ENCODE peak calls at places on chromosomes 11 and 22, in six cellular contexts. One of them, this sample, is unnamed.

GRCh38 chr11:3207530-3208189 is 11.0 kb downstream of the MRGPRG start:
- DNase-seq in mucosa of gallbladder: no peak
- DNase-seq in right cardiac atrium: peak
- DNase-seq in fibroblast of lung: no peak
- DNase-seq in HFFc6: no peak
- DNase-seq in EH: no peak
- DNase-seq in this sample: no peak

GRCh38 chr11:63508009-63508408 is 2.1 kb downstream of the LGALS12 start:
- DNase-seq in mucosa of gallbladder: peak
- DNase-seq in right cardiac atrium: peak
- DNase-seq in fibroblast of lung: no peak
- DNase-seq in HFFc6: peak
- DNase-seq in EH: peak
- DNase-seq in this sample: no peak

GRCh38 chr11:45092901-45093760 is 53.3 kb upstream of the PRDM11 start:
- DNase-seq in mucosa of gallbladder: no peak
- DNase-seq in right cardiac atrium: no peak
- DNase-seq in fibroblast of lung: peak
- DNase-seq in HFFc6: peak
- DNase-seq in EH: peak
- DNase-seq in this sample: peak

GRCh38 chr22:19848298-19849224 is 6.1 kb downstream of the GNB1L start:
- DNase-seq in mucosa of gallbladder: no peak
- DNase-seq in right cardiac atrium: no peak
- DNase-seq in fibroblast of lung: peak
- DNase-seq in HFFc6: peak
- DNase-seq in EH: peak
- DNase-seq in this sample: no peak

GRCh38 chr11:57241311-57241972 is 4.4 kb upstream of the APLNR start:
- DNase-seq in mucosa of gallbladder: no peak
- DNase-seq in right cardiac atrium: no peak
- DNase-seq in fibroblast of lung: no peak
- DNase-seq in HFFc6: no peak
- DNase-seq in EH: no peak
- DNase-seq in this sample: no peak

GRCh38 chr11:46858920-46859531 is 12.9 kb upstream of the CKAP5 start:
- DNase-seq in mucosa of gallbladder: no peak
- DNase-seq in right cardiac atrium: no peak
- DNase-seq in fibroblast of lung: no peak
- DNase-seq in HFFc6: no peak
- DNase-seq in EH: no peak
- DNase-seq in this sample: no peak

GRCh38 chr11:72826191-72826941 is 12.2 kb downstream of the ATG16L2 start:
- DNase-seq in mucosa of gallbladder: no peak
- DNase-seq in right cardiac atrium: no peak
- DNase-seq in fibroblast of lung: no peak
- DNase-seq in HFFc6: no peak
- DNase-seq in EH: no peak
- DNase-seq in this sample: no peak

GRCh38 chr11:88169881-88170280 is 5.4 kb downstream of the RAB38 start:
- DNase-seq in mucosa of gallbladder: no peak
- DNase-seq in right cardiac atrium: no peak
- DNase-seq in fibroblast of lung: no peak
- DNase-seq in HFFc6: no peak
- DNase-seq in EH: no peak
- DNase-seq in this sample: no peak

GRCh38 chr11:58642120-58642625 is 19.7 kb downstream of the CNTF start:
- DNase-seq in mucosa of gallbladder: no peak
- DNase-seq in right cardiac atrium: no peak
- DNase-seq in fibroblast of lung: no peak
- DNase-seq in HFFc6: no peak
- DNase-seq in EH: no peak
- DNase-seq in this sample: no peak

GRCh38 chr11:62514151-62514550 is 32.5 kb downstream of the AHNAK start:
- DNase-seq in mucosa of gallbladder: no peak
- DNase-seq in right cardiac atrium: no peak
- DNase-seq in fibroblast of lung: no peak
- DNase-seq in HFFc6: no peak
- DNase-seq in EH: no peak
- DNase-seq in this sample: no peak

GRCh38 chr11:102546427-102546826 is 15.9 kb upstream of the MMP7 start:
- DNase-seq in mucosa of gallbladder: no peak
- DNase-seq in right cardiac atrium: no peak
- DNase-seq in fibroblast of lung: peak
- DNase-seq in HFFc6: no peak
- DNase-seq in EH: no peak
- DNase-seq in this sample: no peak

GRCh38 chr11:79482800-79483199 is 42.0 kb upstream of the TENM4 start:
- DNase-seq in mucosa of gallbladder: no peak
- DNase-seq in right cardiac atrium: no peak
- DNase-seq in fibroblast of lung: no peak
- DNase-seq in HFFc6: no peak
- DNase-seq in EH: no peak
- DNase-seq in this sample: no peak

GRCh38 chr11:7160814-7161489 is 72.2 kb downstream of the RBMXL2 start:
- DNase-seq in mucosa of gallbladder: no peak
- DNase-seq in right cardiac atrium: no peak
- DNase-seq in fibroblast of lung: no peak
- DNase-seq in HFFc6: no peak
- DNase-seq in EH: no peak
- DNase-seq in this sample: no peak

GRCh38 chr11:111923351-111923788 is 4.7 kb downstream of the C11orf52 start:
- DNase-seq in mucosa of gallbladder: no peak
- DNase-seq in right cardiac atrium: peak
- DNase-seq in fibroblast of lung: peak
- DNase-seq in HFFc6: peak
- DNase-seq in EH: peak
- DNase-seq in this sample: no peak

GRCh38 chr11:75035911-75036536 is 47.3 kb downstream of the NEU3 start:
- DNase-seq in mucosa of gallbladder: no peak
- DNase-seq in right cardiac atrium: no peak
- DNase-seq in fibroblast of lung: no peak
- DNase-seq in HFFc6: peak
- DNase-seq in EH: peak
- DNase-seq in this sample: no peak

GRCh38 chr11:31641477-31642062 is 132.0 kb downstream of the ELP4 start:
- DNase-seq in mucosa of gallbladder: no peak
- DNase-seq in right cardiac atrium: no peak
- DNase-seq in fibroblast of lung: peak
- DNase-seq in HFFc6: peak
- DNase-seq in EH: peak
- DNase-seq in this sample: no peak

GRCh38 chr11:63556404-63556803 is 6.8 kb downstream of the PLAAT2 start:
- DNase-seq in mucosa of gallbladder: no peak
- DNase-seq in right cardiac atrium: no peak
- DNase-seq in fibroblast of lung: no peak
- DNase-seq in HFFc6: no peak
- DNase-seq in EH: no peak
- DNase-seq in this sample: no peak

GRCh38 chr11:86537541-86538222 is 134.7 kb downstream of the ME3 start:
- DNase-seq in mucosa of gallbladder: no peak
- DNase-seq in right cardiac atrium: no peak
- DNase-seq in fibroblast of lung: no peak
- DNase-seq in HFFc6: no peak
- DNase-seq in EH: peak
- DNase-seq in this sample: no peak

GRCh38 chr11:70448983-70449567 is 50.7 kb downstream of the CTTN start:
- DNase-seq in mucosa of gallbladder: no peak
- DNase-seq in right cardiac atrium: no peak
- DNase-seq in fibroblast of lung: no peak
- DNase-seq in HFFc6: no peak
- DNase-seq in EH: no peak
- DNase-seq in this sample: no peak

GRCh38 chr11:86196291-86196690 is 48.3 kb upstream of the EED start:
- DNase-seq in mucosa of gallbladder: no peak
- DNase-seq in right cardiac atrium: no peak
- DNase-seq in fibroblast of lung: no peak
- DNase-seq in HFFc6: no peak
- DNase-seq in EH: no peak
- DNase-seq in this sample: no peak

GRCh38 chr11:13169709-13170108 is 107.9 kb upstream of the BMAL1 start:
- DNase-seq in mucosa of gallbladder: no peak
- DNase-seq in right cardiac atrium: no peak
- DNase-seq in fibroblast of lung: peak
- DNase-seq in HFFc6: peak
- DNase-seq in EH: peak
- DNase-seq in this sample: no peak

GRCh38 chr11:15038963-15039362 is 34.4 kb upstream of the CALCB start:
- DNase-seq in mucosa of gallbladder: no peak
- DNase-seq in right cardiac atrium: no peak
- DNase-seq in fibroblast of lung: peak
- DNase-seq in HFFc6: peak
- DNase-seq in EH: peak
- DNase-seq in this sample: no peak

GRCh38 chr11:12598330-12599256 is 75.6 kb upstream of the TEAD1 start:
- DNase-seq in mucosa of gallbladder: no peak
- DNase-seq in right cardiac atrium: no peak
- DNase-seq in fibroblast of lung: peak
- DNase-seq in HFFc6: no peak
- DNase-seq in EH: peak
- DNase-seq in this sample: no peak

GRCh38 chr11:120820040-120820439 is 203.9 kb upstream of the TBCEL start:
- DNase-seq in mucosa of gallbladder: no peak
- DNase-seq in right cardiac atrium: no peak
- DNase-seq in fibroblast of lung: no peak
- DNase-seq in HFFc6: no peak
- DNase-seq in EH: no peak
- DNase-seq in this sample: no peak

GRCh38 chr11:128686045-128686741 is 7.7 kb upstream of the FLI1 start:
- DNase-seq in mucosa of gallbladder: no peak
- DNase-seq in right cardiac atrium: no peak
- DNase-seq in fibroblast of lung: no peak
- DNase-seq in HFFc6: no peak
- DNase-seq in EH: no peak
- DNase-seq in this sample: no peak

GRCh38 chr11:18736590-18737148 is 10.7 kb upstream of the IGSF22 start:
- DNase-seq in mucosa of gallbladder: no peak
- DNase-seq in right cardiac atrium: no peak
- DNase-seq in fibroblast of lung: no peak
- DNase-seq in HFFc6: no peak
- DNase-seq in EH: no peak
- DNase-seq in this sample: no peak

GRCh38 chr11:8812438-8812837 is 98.6 kb upstream of the AKIP1 start:
- DNase-seq in mucosa of gallbladder: peak
- DNase-seq in right cardiac atrium: peak
- DNase-seq in fibroblast of lung: peak
- DNase-seq in HFFc6: no peak
- DNase-seq in EH: peak
- DNase-seq in this sample: no peak

GRCh38 chr22:48740731-48741405 is 1086.8 kb downstream of the BRD1 start:
- DNase-seq in mucosa of gallbladder: no peak
- DNase-seq in right cardiac atrium: no peak
- DNase-seq in fibroblast of lung: no peak
- DNase-seq in HFFc6: no peak
- DNase-seq in EH: no peak
- DNase-seq in this sample: no peak

GRCh38 chr22:23268877-23269276 is 88.6 kb downstream of the BCR start:
- DNase-seq in mucosa of gallbladder: no peak
- DNase-seq in right cardiac atrium: no peak
- DNase-seq in fibroblast of lung: no peak
- DNase-seq in HFFc6: no peak
- DNase-seq in EH: no peak
- DNase-seq in this sample: no peak

GRCh38 chr11:3849297-3849874 is 6.1 kb upstream of the STIM1 start:
- DNase-seq in mucosa of gallbladder: peak
- DNase-seq in right cardiac atrium: no peak
- DNase-seq in fibroblast of lung: no peak
- DNase-seq in HFFc6: peak
- DNase-seq in EH: peak
- DNase-seq in this sample: no peak

This sample was measured in stimulated activated naive CD4-positive, alpha-beta T cell treated with Interleukin-2 at 50 U/mL for 16 hours.